ENCODE peak calls at places on chromosomes 7 and 10, in five cellular contexts. One of them, this sample, is unnamed.

GRCh38 chr7:158113321-158114025 is 474.1 kb downstream of the PTPRN2 start:
- DNase-seq in H1: no peak
- DNase-seq in foreskin keratinocyte: no peak
- DNase-seq in A549: no peak
- DNase-seq in endodermal cell: peak; percentile 27
- DNase-seq in this sample: no peak

GRCh38 chr7:106891545-106892410 is 26.7 kb downstream of the PIK3CG start:
- DNase-seq in endodermal cell: no peak
- DNase-seq in A549: no peak
- DNase-seq in foreskin keratinocyte: no peak
- DNase-seq in H1: no peak
- DNase-seq in this sample: no peak

GRCh38 chr10:49166804-49167628 is 21.2 kb downstream of the TMEM273 start:
- DNase-seq in foreskin keratinocyte: no peak
- DNase-seq in endodermal cell: no peak
- DNase-seq in H1: no peak
- DNase-seq in A549: no peak
- DNase-seq in this sample: no peak

GRCh38 chr7:155298288-155298833 is 683 bp downstream of the INSIG1 start:
- DNase-seq in foreskin keratinocyte: no peak
- DNase-seq in endodermal cell: no peak
- DNase-seq in A549: no peak
- DNase-seq in H1: no peak
- DNase-seq in this sample: peak; percentile 26

GRCh38 chr10:35232509-35232908 is 103.8 kb upstream of the CCNY start:
- DNase-seq in foreskin keratinocyte: no peak
- DNase-seq in H1: no peak
- DNase-seq in A549: no peak
- DNase-seq in endodermal cell: no peak
- DNase-seq in this sample: no peak

GRCh38 chr10:69475433-69475830 is 24.2 kb downstream of the TSPAN15 start:
- DNase-seq in foreskin keratinocyte: no peak
- DNase-seq in H1: no peak
- DNase-seq in A549: no peak
- DNase-seq in endodermal cell: no peak
- DNase-seq in this sample: no peak

GRCh38 chr10:47311193-47311899 is 10.9 kb upstream of the GDF2 start:
- DNase-seq in foreskin keratinocyte: peak; percentile 31
- DNase-seq in endodermal cell: no peak
- DNase-seq in A549: peak; percentile 9
- DNase-seq in H1: no peak
- DNase-seq in this sample: peak; percentile 55

GRCh38 chr10:95234951-95235350 is 40.9 kb downstream of the ACSM6 start:
- DNase-seq in A549: no peak
- DNase-seq in H1: no peak
- DNase-seq in endodermal cell: no peak
- DNase-seq in foreskin keratinocyte: no peak
- DNase-seq in this sample: no peak

GRCh38 chr7:71419546-71420337 is 287.8 kb downstream of the GALNT17 start:
- DNase-seq in H1: no peak
- DNase-seq in A549: no peak
- DNase-seq in endodermal cell: peak; percentile 21
- DNase-seq in foreskin keratinocyte: no peak
- DNase-seq in this sample: no peak

GRCh38 chr10:70588255-70588654 is 14.3 kb downstream of the PRF1 start:
- DNase-seq in H1: no peak
- DNase-seq in endodermal cell: peak; percentile 38
- DNase-seq in A549: no peak
- DNase-seq in foreskin keratinocyte: no peak
- DNase-seq in this sample: no peak

GRCh38 chr10:113126506-113127192 is 176.6 kb downstream of the TCF7L2 start:
- DNase-seq in A549: peak; percentile 82
- DNase-seq in H1: no peak
- DNase-seq in foreskin keratinocyte: peak; percentile 17
- DNase-seq in endodermal cell: peak; percentile 88
- DNase-seq in this sample: peak; percentile 87

GRCh38 chr7:79785556-79785955 is 332.1 kb upstream of the MAGI2 start:
- DNase-seq in H1: no peak
- DNase-seq in foreskin keratinocyte: no peak
- DNase-seq in A549: no peak
- DNase-seq in endodermal cell: no peak
- DNase-seq in this sample: no peak

GRCh38 chr7:130912086-130912909 is 178.3 kb upstream of the KLF14 start:
- DNase-seq in endodermal cell: no peak
- DNase-seq in A549: peak; percentile 66
- DNase-seq in H1: no peak
- DNase-seq in foreskin keratinocyte: peak; percentile 61
- DNase-seq in this sample: no peak

GRCh38 chr7:2785071-2785500 is 59.0 kb downstream of the GNA12 start:
- DNase-seq in endodermal cell: no peak
- DNase-seq in H1: no peak
- DNase-seq in foreskin keratinocyte: peak; percentile 34
- DNase-seq in A549: no peak
- DNase-seq in this sample: no peak

GRCh38 chr10:128263891-128264688 is 137.9 kb upstream of the MKI67 start:
- DNase-seq in foreskin keratinocyte: peak; percentile 29
- DNase-seq in endodermal cell: peak; percentile 90
- DNase-seq in H1: peak; percentile 27
- DNase-seq in A549: peak; percentile 64
- DNase-seq in this sample: peak; percentile 78

GRCh38 chr10:43229208-43230061 is 37.4 kb downstream of the RASGEF1A start:
- DNase-seq in H1: no peak
- DNase-seq in endodermal cell: peak; percentile 86
- DNase-seq in A549: peak; percentile 41
- DNase-seq in foreskin keratinocyte: no peak
- DNase-seq in this sample: peak; percentile 23

GRCh38 chr7:148772297-148773089 is 73.8 kb downstream of the CUL1 start:
- DNase-seq in A549: peak; percentile 63
- DNase-seq in H1: no peak
- DNase-seq in endodermal cell: no peak
- DNase-seq in foreskin keratinocyte: peak; percentile 98
- DNase-seq in this sample: peak; percentile 39

GRCh38 chr10:34824870-34825269 is 9.8 kb upstream of the PARD3 start:
- DNase-seq in H1: no peak
- DNase-seq in endodermal cell: peak; percentile 64
- DNase-seq in A549: peak; percentile 31
- DNase-seq in foreskin keratinocyte: no peak
- DNase-seq in this sample: no peak

GRCh38 chr7:118169146-118169545 is 14.8 kb upstream of the LSM8 start:
- DNase-seq in A549: peak; percentile 13
- DNase-seq in H1: no peak
- DNase-seq in endodermal cell: no peak
- DNase-seq in foreskin keratinocyte: peak; percentile 14
- DNase-seq in this sample: no peak

GRCh38 chr7:21450076-21450475 is 22.2 kb downstream of the SP4 start:
- DNase-seq in foreskin keratinocyte: no peak
- DNase-seq in H1: no peak
- DNase-seq in endodermal cell: no peak
- DNase-seq in A549: no peak
- DNase-seq in this sample: no peak

GRCh38 chr10:73094986-73095478 is 1.6 kb downstream of the P4HA1 start:
- DNase-seq in A549: no peak
- DNase-seq in H1: no peak
- DNase-seq in endodermal cell: no peak
- DNase-seq in foreskin keratinocyte: no peak
- DNase-seq in this sample: no peak

GRCh38 chr10:117477961-117478670 is 64.4 kb upstream of the EMX2 start:
- DNase-seq in A549: peak; percentile 66
- DNase-seq in foreskin keratinocyte: peak; percentile 97
- DNase-seq in endodermal cell: no peak
- DNase-seq in H1: no peak
- DNase-seq in this sample: no peak

GRCh38 chr7:33186187-33186586 is 56.8 kb downstream of the BBS9 start:
- DNase-seq in endodermal cell: peak; percentile 55
- DNase-seq in A549: peak; percentile 22
- DNase-seq in H1: no peak
- DNase-seq in foreskin keratinocyte: peak; percentile 35
- DNase-seq in this sample: no peak

GRCh38 chr10:119377905-119378736 is 164.4 kb downstream of the RGS10 start:
- DNase-seq in endodermal cell: no peak
- DNase-seq in H1: no peak
- DNase-seq in foreskin keratinocyte: no peak
- DNase-seq in A549: no peak
- DNase-seq in this sample: no peak

GRCh38 chr7:47804767-47805545 is 143.3 kb downstream of the PKD1L1 start:
- DNase-seq in A549: no peak
- DNase-seq in foreskin keratinocyte: no peak
- DNase-seq in H1: no peak
- DNase-seq in endodermal cell: peak; percentile 31
- DNase-seq in this sample: no peak

GRCh38 chr10:120398180-120398579 is 58.8 kb upstream of the PLPP4 start:
- DNase-seq in H1: no peak
- DNase-seq in A549: no peak
- DNase-seq in endodermal cell: no peak
- DNase-seq in foreskin keratinocyte: no peak
- DNase-seq in this sample: no peak

GRCh38 chr7:99244942-99245341 is 27.7 kb upstream of the MYH16 start:
- DNase-seq in H1: no peak
- DNase-seq in A549: no peak
- DNase-seq in foreskin keratinocyte: peak; percentile 58
- DNase-seq in endodermal cell: no peak
- DNase-seq in this sample: no peak

GRCh38 chr7:97971990-97972943 is 17.7 kb downstream of the OCM2 start:
- DNase-seq in foreskin keratinocyte: peak; percentile 60
- DNase-seq in endodermal cell: peak; percentile 86
- DNase-seq in H1: no peak
- DNase-seq in A549: peak; percentile 85
- DNase-seq in this sample: peak; percentile 80

GRCh38 chr7:152435384-152436278 is at the start of gene KMT2C:
- DNase-seq in H1: no peak
- DNase-seq in endodermal cell: peak; percentile 78
- DNase-seq in A549: peak; percentile 55
- DNase-seq in foreskin keratinocyte: peak; percentile 32
- DNase-seq in this sample: peak; percentile 67

GRCh38 chr10:81724431-81724830 is 150.6 kb upstream of the NRG3 start:
- DNase-seq in H1: no peak
- DNase-seq in A549: no peak
- DNase-seq in endodermal cell: no peak
- DNase-seq in foreskin keratinocyte: no peak
- DNase-seq in this sample: no peak

GRCh38 chr10:86964847-86965190 is 3.5 kb upstream of the ADIRF start:
- DNase-seq in H1: no peak
- DNase-seq in endodermal cell: no peak
- DNase-seq in foreskin keratinocyte: no peak
- DNase-seq in A549: no peak
- DNase-seq in this sample: no peak

GRCh38 chr10:58412502-58412961 is 27.3 kb downstream of the TFAM start:
- DNase-seq in endodermal cell: peak; percentile 86
- DNase-seq in foreskin keratinocyte: peak; percentile 83
- DNase-seq in H1: peak; percentile 36
- DNase-seq in A549: peak; percentile 76
- DNase-seq in this sample: no peak

GRCh38 chr7:83782628-83783027 is 133.7 kb upstream of the SEMA3E start:
- DNase-seq in foreskin keratinocyte: peak; percentile 52
- DNase-seq in H1: no peak
- DNase-seq in endodermal cell: no peak
- DNase-seq in A549: no peak
- DNase-seq in this sample: no peak

GRCh38 chr10:4656576-4657194 is 169.3 kb upstream of the AKR1E2 start:
- DNase-seq in A549: peak; percentile 72
- DNase-seq in H1: no peak
- DNase-seq in endodermal cell: peak; percentile 76
- DNase-seq in foreskin keratinocyte: no peak
- DNase-seq in this sample: peak; percentile 43

GRCh38 chr10:76324283-76324682 is 892.9 kb downstream of the LRMDA start:
- DNase-seq in H1: no peak
- DNase-seq in endodermal cell: no peak
- DNase-seq in foreskin keratinocyte: no peak
- DNase-seq in A549: no peak
- DNase-seq in this sample: no peak

GRCh38 chr10:71974489-71975011 is 10.4 kb downstream of the CHST3 start:
- DNase-seq in A549: peak; percentile 84
- DNase-seq in endodermal cell: no peak
- DNase-seq in H1: no peak
- DNase-seq in foreskin keratinocyte: peak; percentile 81
- DNase-seq in this sample: no peak
- H3K4me1 ChIP-seq in A549: peaks cover 100% of the 10 kb centered on the region
- H3K4me1 ChIP-seq in endodermal cell: peaks cover 4% of the 10 kb centered on the region
- H3K4me1 ChIP-seq in H1: no peaks in the 10 kb centered on the region
- H3K4me1 ChIP-seq in foreskin keratinocyte: peaks cover 39% of the 10 kb centered on the region
- H3K4me1 ChIP-seq in this sample: peaks cover 11% of the 10 kb centered on the region

DNA sequence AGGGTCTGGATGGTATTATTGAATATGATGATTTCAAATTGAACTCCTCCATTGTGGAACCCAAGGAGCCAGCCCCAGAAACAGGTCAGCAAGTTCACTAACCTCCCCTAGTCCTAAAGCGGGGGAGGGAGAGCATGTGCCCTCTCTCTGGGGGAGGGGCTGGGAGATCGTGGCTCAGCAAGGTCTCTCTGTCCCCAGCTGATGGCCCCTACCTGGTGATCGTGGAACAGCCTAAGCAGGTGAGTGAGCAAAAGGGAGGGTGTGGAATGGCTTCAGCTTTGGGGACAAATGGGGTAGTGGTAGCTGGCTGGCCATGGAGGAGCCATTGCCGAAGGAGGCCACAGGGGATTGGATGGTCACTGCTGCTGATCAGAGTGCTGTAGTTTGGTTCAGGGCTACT is 746 bp downstream of the NFKB2 start:
- DNase-seq in A549: no peak
- DNase-seq in foreskin keratinocyte: no peak
- DNase-seq in H1: no peak
- DNase-seq in endodermal cell: no peak
- DNase-seq in this sample: no peak
- H3K4me1 ChIP-seq in A549: peaks cover 31% of the 10 kb centered on the region
- H3K4me1 ChIP-seq in foreskin keratinocyte: peaks cover 4% of the 10 kb centered on the region
- H3K4me1 ChIP-seq in H1: no peaks in the 10 kb centered on the region
- H3K4me1 ChIP-seq in endodermal cell: peaks cover 7% of the 10 kb centered on the region
- H3K4me1 ChIP-seq in this sample: no peaks in the 10 kb centered on the region

GRCh38 chr10:67771200-67771599 is 66.8 kb downstream of the DNAJC12 start:
- DNase-seq in endodermal cell: no peak
- DNase-seq in H1: no peak
- DNase-seq in A549: no peak
- DNase-seq in foreskin keratinocyte: no peak
- DNase-seq in this sample: no peak
- H3K4me1 ChIP-seq in endodermal cell: no peaks in the 10 kb centered on the region
- H3K4me1 ChIP-seq in H1: no peaks in the 10 kb centered on the region
- H3K4me1 ChIP-seq in A549: no peaks in the 10 kb centered on the region
- H3K4me1 ChIP-seq in foreskin keratinocyte: no peaks in the 10 kb centered on the region
- H3K4me1 ChIP-seq in this sample: no peaks in the 10 kb centered on the region

GRCh38 chr10:32983333-32983909 is 25.4 kb upstream of the ITGB1 start:
- DNase-seq in H1: no peak
- DNase-seq in foreskin keratinocyte: peak; percentile 97
- DNase-seq in A549: peak; percentile 88
- DNase-seq in endodermal cell: peak; percentile 66
- DNase-seq in this sample: peak; percentile 50

GRCh38 chr10:32984003-32984600 is 26.1 kb upstream of the ITGB1 start:
- DNase-seq in A549: no peak
- DNase-seq in H1: no peak
- DNase-seq in endodermal cell: no peak
- DNase-seq in foreskin keratinocyte: no peak
- DNase-seq in this sample: no peak

GRCh38 chr10:32982293-32982709 is 24.3 kb upstream of the ITGB1 start:
- DNase-seq in A549: peak; percentile 93
- DNase-seq in H1: no peak
- DNase-seq in endodermal cell: no peak
- DNase-seq in foreskin keratinocyte: peak; percentile 93
- DNase-seq in this sample: no peak

GRCh38 chr10:32981760-32982159 is 23.7 kb upstream of the ITGB1 start:
- DNase-seq in A549: peak; percentile 92
- DNase-seq in H1: no peak
- DNase-seq in endodermal cell: no peak
- DNase-seq in foreskin keratinocyte: no peak
- DNase-seq in this sample: no peak

GRCh38 chr10:32982911-32983310 is 24.9 kb upstream of the ITGB1 start:
- DNase-seq in A549: no peak
- DNase-seq in foreskin keratinocyte: no peak
- DNase-seq in H1: no peak
- DNase-seq in endodermal cell: no peak
- DNase-seq in this sample: no peak
- H3K4me1 ChIP-seq in A549: peaks cover 77% of the 10 kb centered on the region
- H3K4me1 ChIP-seq in foreskin keratinocyte: peaks cover 51% of the 10 kb centered on the region
- H3K4me1 ChIP-seq in H1: peaks cover 3% of the 10 kb centered on the region
- H3K4me1 ChIP-seq in endodermal cell: peaks cover 10% of the 10 kb centered on the region
- H3K4me1 ChIP-seq in this sample: peaks cover 19% of the 10 kb centered on the region

This sample was measured in BE2C.